ENCODE peak calls at places on chromosomes 12 and 14, in eight cellular contexts. P is left ventricle myocardium inferior, Y is fibroblast of mammary gland, G is heart right ventricle, V is neural crest cell, U is HFFc6, F is heart left ventricle, A is pancreas. R is an unnamed sample.

GRCh38 chr12:57309420-57309819 is 58.4 kb upstream of the STAC3 start:
- DNase-seq in P (no peak), Y (peak), G (no peak), V (no peak), U (peak), F (no peak), A (no peak), R (peak)

GRCh38 chr14:84857571-84857970 is 672.4 kb upstream of the FLRT2 start:
- DNase-seq in P (no peak), Y (no peak), G (no peak), V (no peak), U (no peak), F (no peak), A (no peak), R (no peak)

GRCh38 chr14:58150243-58150805 is 1.7 kb downstream of the ARMH4 start:
- DNase-seq in P (no peak), Y (no peak), G (no peak), V (no peak), U (no peak), F (no peak), A (no peak), R (no peak)

GRCh38 chr12:72995616-72996015 is 723.4 kb downstream of the TRHDE start:
- DNase-seq in P (no peak), Y (no peak), G (no peak), V (no peak), U (no peak), F (no peak), A (no peak), R (no peak)

GRCh38 chr12:44428825-44429224 is 447.3 kb downstream of the NELL2 start:
- DNase-seq in P (no peak), Y (no peak), G (no peak), V (no peak), U (no peak), F (no peak), A (no peak), R (no peak)

GRCh38 chr12:44246481-44247105 is 410.7 kb downstream of the TMEM117 start:
- DNase-seq in P (no peak), Y (peak), G (no peak), V (no peak), U (no peak), F (no peak), A (no peak), R (no peak)

GRCh38 chr12:106189341-106189740 is 50.6 kb upstream of the NUAK1 start:
- DNase-seq in P (no peak), Y (no peak), G (no peak), V (no peak), U (no peak), F (no peak), A (no peak), R (no peak)

GRCh38 chr12:105420046-105420445 is 89.6 kb downstream of the C12orf75 start:
- DNase-seq in P (no peak), Y (no peak), G (no peak), V (no peak), U (no peak), F (no peak), A (no peak), R (no peak)

GRCh38 chr12:49538740-49539403 is at the start of gene KCNH3:
- DNase-seq in P (peak), Y (peak), G (peak), V (peak), U (peak), F (peak), A (peak), R (peak)

GRCh38 chr14:61503167-61503801 is 181.9 kb downstream of the PRKCH start:
- DNase-seq in P (no peak), Y (no peak), G (no peak), V (no peak), U (no peak), F (no peak), A (no peak), R (peak)

GRCh38 chr12:123067654-123068053 is 83.2 kb downstream of the PITPNM2 start:
- DNase-seq in P (no peak), Y (no peak), G (peak), V (no peak), U (no peak), F (no peak), A (peak), R (no peak)

GRCh38 chr12:106506691-106507090 is 76.1 kb upstream of the RFX4 start:
- DNase-seq in P (no peak), Y (no peak), G (no peak), V (no peak), U (no peak), F (no peak), A (no peak), R (no peak)

GRCh38 chr12:104576980-104577925 is 120.5 kb downstream of the CHST11 start:
- DNase-seq in P (no peak), Y (peak), G (no peak), V (no peak), U (peak), F (no peak), A (no peak), R (peak)

GRCh38 chr12:100574262-100575074 is 984 bp downstream of the GAS2L3 start:
- DNase-seq in P (peak), Y (peak), G (peak), V (no peak), U (no peak), F (peak), A (no peak), R (peak)

GRCh38 chr12:78392918-78393317 is 471.7 kb upstream of the SYT1 start:
- DNase-seq in P (no peak), Y (peak), G (no peak), V (no peak), U (peak), F (no peak), A (no peak), R (peak)

GRCh38 chr14:29927596-29928341 is at the start of gene PRKD1:
- DNase-seq in P (peak), Y (peak), G (peak), V (peak), U (peak), F (peak), A (peak), R (peak)

GRCh38 chr12:54017027-54017788 is 8.4 kb downstream of the HOXC8 start:
- DNase-seq in P (no peak), Y (peak), G (no peak), V (no peak), U (no peak), F (no peak), A (peak), R (no peak)

GRCh38 chr12:63944586-63945228 is 100.2 kb downstream of the SRGAP1 start:
- DNase-seq in P (no peak), Y (no peak), G (no peak), V (no peak), U (no peak), F (no peak), A (no peak), R (no peak)

GRCh38 chr14:22472935-22473854 is 115.8 kb downstream of the DAD1 start:
- DNase-seq in P (no peak), Y (peak), G (no peak), V (peak), U (no peak), F (no peak), A (no peak), R (peak)

GRCh38 chr12:53828598-53828997 is 76.8 kb upstream of the CISTR start:
- DNase-seq in P (no peak), Y (no peak), G (no peak), V (no peak), U (no peak), F (no peak), A (no peak), R (no peak)

GRCh38 chr12:122665759-122666158 is 37.4 kb downstream of the HCAR2 start:
- DNase-seq in P (no peak), Y (no peak), G (no peak), V (no peak), U (no peak), F (no peak), A (no peak), R (no peak)

GRCh38 chr12:76639646-76640045 is 80.1 kb upstream of the OSBPL8 start:
- DNase-seq in P (no peak), Y (no peak), G (no peak), V (no peak), U (no peak), F (no peak), A (no peak), R (no peak)

GRCh38 chr14:66104486-66104885 is 381.7 kb upstream of the CCDC196 start:
- DNase-seq in P (no peak), Y (no peak), G (no peak), V (no peak), U (no peak), F (no peak), A (no peak), R (no peak)

GRCh38 chr12:613996-614726 is 49.1 kb downstream of the NINJ2 start:
- DNase-seq in P (peak), Y (peak), G (peak), V (no peak), U (no peak), F (no peak), A (no peak), R (peak)

GRCh38 chr14:57686317-57686716 is 179.6 kb downstream of the SLC35F4 start:
- DNase-seq in P (no peak), Y (no peak), G (no peak), V (no peak), U (no peak), F (no peak), A (no peak), R (no peak)

GRCh38 chr12:80946591-80946990 is 8.9 kb upstream of the LIN7A start:
- DNase-seq in P (no peak), Y (peak), G (no peak), V (no peak), U (peak), F (no peak), A (no peak), R (peak)

GRCh38 chr14:50520947-50521815 is 11.2 kb downstream of the MAP4K5 start:
- DNase-seq in P (no peak), Y (peak), G (no peak), V (no peak), U (peak), F (no peak), A (no peak), R (peak)

GRCh38 chr14:98916036-98916435 is 356.0 kb downstream of the BCL11B start:
- DNase-seq in P (no peak), Y (no peak), G (no peak), V (no peak), U (no peak), F (no peak), A (no peak), R (no peak)

GRCh38 chr14:56751471-56751870 is 58.8 kb downstream of the OTX2 start:
- DNase-seq in P (no peak), Y (no peak), G (no peak), V (no peak), U (no peak), F (no peak), A (no peak), R (no peak)

GRCh38 chr14:26984318-26985177 is 386.7 kb upstream of the NOVA1 start:
- DNase-seq in P (peak), Y (peak), G (no peak), V (peak), U (no peak), F (peak), A (no peak), R (peak)

GRCh38 chr12:4855121-4855924 is 54.4 kb upstream of the KCNA1 start:
- DNase-seq in P (no peak), Y (peak), G (no peak), V (peak), U (peak), F (peak), A (no peak), R (peak)

GRCh38 chr14:55641954-55642353 is 61.9 kb downstream of the KTN1 start:
- DNase-seq in P (no peak), Y (no peak), G (no peak), V (no peak), U (no peak), F (no peak), A (no peak), R (no peak)

GRCh38 chr12:107415834-107416233 is 269.8 kb upstream of the PWP1 start:
- DNase-seq in P (no peak), Y (peak), G (no peak), V (no peak), U (peak), F (no peak), A (no peak), R (no peak)

GRCh38 chr14:103052407-103052806 is 4.9 kb downstream of the CDC42BPB start:
- DNase-seq in P (no peak), Y (no peak), G (no peak), V (no peak), U (no peak), F (no peak), A (no peak), R (no peak)

GRCh38 chr14:33567003-33567735 is 383.7 kb downstream of the EGLN3 start:
- DNase-seq in P (no peak), Y (no peak), G (no peak), V (no peak), U (no peak), F (no peak), A (no peak), R (no peak)

GRCh38 chr14:20144820-20145219 is 6.2 kb downstream of the OR4N5 start:
- DNase-seq in P (no peak), Y (no peak), G (no peak), V (no peak), U (no peak), F (no peak), A (no peak), R (no peak)

GRCh38 chr12:88132387-88132786 is 9.5 kb downstream of the CEP290 start:
- DNase-seq in P (no peak), Y (peak), G (no peak), V (no peak), U (no peak), F (no peak), A (no peak), R (peak)

GRCh38 chr14:103198429-103199140 is 75.3 kb downstream of the TNFAIP2 start:
- DNase-seq in P (no peak), Y (peak), G (no peak), V (no peak), U (peak), F (no peak), A (no peak), R (peak)

GRCh38 chr12:16165506-16165905 is 112.0 kb downstream of the SLC15A5 start:
- DNase-seq in P (no peak), Y (peak), G (no peak), V (peak), U (peak), F (no peak), A (no peak), R (peak)

GRCh38 chr14:100239840-100240724 is 1.1 kb downstream of the YY1 start:
- DNase-seq in P (peak), Y (peak), G (peak), V (peak), U (peak), F (peak), A (peak), R (peak)
- TF ChIP-seq CTCF in P (peak), Y (no peak), G (peak), V (peak), U (peak), F (peak), A (peak), R (peak)

GRCh38 chr12:52014567-52015392 is 8.0 kb downstream of the TAMALIN start:
- DNase-seq in P (no peak), Y (no peak), G (no peak), V (no peak), U (no peak), F (no peak), A (peak), R (no peak)
- TF ChIP-seq CTCF in P (no peak), Y (no peak), G (no peak), V (no peak), U (no peak), F (no peak), A (no peak), R (no peak)

DNA sequence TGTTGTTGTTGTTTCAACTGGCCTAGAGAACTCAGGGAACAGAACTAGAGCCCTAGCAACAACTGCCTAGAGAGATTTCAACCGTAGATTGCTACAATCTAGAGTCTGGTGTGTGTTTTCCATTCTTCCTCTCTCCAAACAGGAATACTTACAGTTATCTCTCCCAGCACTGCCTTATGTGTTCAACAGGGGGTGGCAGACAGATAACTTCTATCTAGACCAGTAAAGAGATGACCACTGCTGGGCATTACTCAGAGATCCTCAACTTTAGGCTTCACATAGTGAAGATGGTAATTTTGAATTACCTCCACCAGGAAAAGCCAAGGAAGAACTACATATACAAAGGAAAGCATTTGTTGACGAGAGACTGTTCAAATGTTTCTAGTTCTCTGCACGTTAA is 4.8 kb downstream of the TXNDC16 start:
- DNase-seq in P (no peak), Y (no peak), G (no peak), V (no peak), U (no peak), F (no peak), A (no peak), R (no peak)
- TF ChIP-seq CTCF in P (no peak), Y (peak), G (no peak), V (no peak), U (no peak), F (no peak), A (no peak), R (no peak)

GRCh38 chr14:69300601-69301221 is 40.8 kb downstream of the GALNT16 start:
- DNase-seq in P (no peak), Y (peak), G (no peak), V (no peak), U (no peak), F (no peak), A (no peak), R (no peak)

GRCh38 chr14:69303086-69303485 is 43.1 kb downstream of the GALNT16 start:
- DNase-seq in P (no peak), Y (no peak), G (no peak), V (no peak), U (no peak), F (no peak), A (no peak), R (no peak)

GRCh38 chr14:69298131-69299071 is 38.4 kb downstream of the GALNT16 start:
- DNase-seq in P (no peak), Y (no peak), G (no peak), V (no peak), U (no peak), F (no peak), A (no peak), R (no peak)

DNA sequence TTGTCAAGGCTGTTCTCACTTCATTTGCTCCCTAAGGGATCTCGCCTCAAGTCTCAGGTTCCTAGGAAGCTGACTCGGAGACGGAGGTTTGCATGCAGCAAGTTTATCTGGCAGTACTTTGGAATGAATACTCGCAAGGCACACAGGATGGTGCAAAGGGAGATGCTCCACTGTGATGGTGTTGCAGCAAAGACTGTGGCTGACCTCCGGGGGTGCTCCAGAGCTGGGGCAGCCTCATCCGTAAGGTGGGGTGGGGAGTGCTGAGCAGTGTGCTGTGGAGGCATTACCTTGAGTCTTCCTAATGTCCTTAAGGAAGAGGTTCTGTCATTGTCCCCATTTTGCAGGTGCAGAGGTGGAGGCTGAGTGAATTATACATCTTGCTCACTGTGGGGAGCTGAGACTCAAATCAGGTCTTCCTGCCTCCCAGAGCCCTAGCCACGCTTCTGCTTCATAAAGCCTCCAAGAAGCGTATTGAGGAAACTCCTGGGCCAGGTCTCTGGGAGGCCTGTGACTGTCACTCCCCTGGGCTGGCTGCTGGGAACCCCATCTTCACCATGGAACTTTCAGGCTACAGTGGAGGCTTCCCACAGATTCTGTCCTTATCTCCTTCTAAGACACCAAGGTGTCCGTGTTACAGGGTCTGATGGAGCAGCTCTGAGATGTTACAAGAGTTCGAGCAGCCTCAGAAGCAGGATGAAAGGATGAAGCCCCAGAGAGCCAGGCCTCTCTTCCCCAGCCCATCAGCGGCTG is 39.5 kb downstream of the GALNT16 start:
- DNase-seq in P (no peak), Y (no peak), G (no peak), V (no peak), U (no peak), F (no peak), A (no peak), R (no peak)
- TF ChIP-seq CTCF in P (no peak), Y (peak), G (no peak), V (no peak), U (no peak), F (no peak), A (no peak), R (peak)

GRCh38 chr12:71872401-71872800 is 32.8 kb downstream of the TBC1D15 start:
- DNase-seq in P (no peak), Y (no peak), G (no peak), V (no peak), U (no peak), F (no peak), A (no peak), R (no peak)
- TF ChIP-seq CTCF in P (no peak), Y (no peak), G (no peak), V (no peak), U (no peak), F (no peak), A (no peak), R (no peak)

DNA sequence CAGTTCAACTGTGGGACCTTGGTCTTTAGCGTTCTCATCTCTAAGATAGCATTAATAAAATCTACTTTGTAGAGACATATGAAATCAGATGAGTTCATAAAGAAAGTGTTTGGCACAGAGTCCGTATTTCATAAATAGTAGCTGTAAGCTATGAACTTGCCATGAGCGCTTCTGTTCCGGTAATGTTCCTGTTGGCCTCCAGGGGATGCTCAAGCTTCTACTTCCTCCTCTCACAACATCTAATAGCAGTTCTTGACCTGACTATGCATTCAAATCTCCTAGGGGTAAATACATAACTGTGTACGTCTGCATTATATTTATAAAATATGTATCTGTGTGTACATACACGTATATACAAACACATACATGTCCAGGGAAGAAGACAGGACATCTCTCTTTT is 288.2 kb upstream of the TMPO start:
- DNase-seq in P (no peak), Y (peak), G (no peak), V (no peak), U (no peak), F (no peak), A (no peak), R (peak)
- TF ChIP-seq CTCF in P (no peak), Y (peak), G (peak), V (peak), U (peak), F (no peak), A (no peak), R (peak)